ENCODE peak calls at places on chromosomes 7 and 10, in four cellular contexts. Y is mucosa of gallbladder; H is Peyer's patch; U is activated CD4-positive, alpha-beta T cell treated with anti-CD3 and anti-CD28 coated beads for 36 hours. S is an unnamed sample.

GRCh38 chr10:78346721-78347120 is 313.1 kb downstream of the RPS24 start:
- DNase-seq in Y (no peak), U (no peak), H (no peak), S (no peak)

GRCh38 chr10:132272061-132272766 is 35.5 kb downstream of the STK32C start:
- DNase-seq in H (no peak), Y (peak; percentile 71), U (no peak), S (no peak)

GRCh38 chr10:88259381-88259780 is 323.7 kb downstream of the RNLS start:
- DNase-seq in H (no peak), U (no peak), Y (no peak), S (no peak)

GRCh38 chr10:17075510-17075909 is 54.1 kb downstream of the CUBN start:
- DNase-seq in U (no peak), H (no peak), Y (no peak), S (no peak)

GRCh38 chr10:34031410-34031809 is 696.9 kb upstream of the NRP1 start:
- DNase-seq in H (peak; percentile 55), U (no peak), Y (peak; percentile 12), S (no peak)

GRCh38 chr7:24978837-24979469 is 1.0 kb downstream of the OSBPL3 start:
- DNase-seq in Y (no peak), U (peak; percentile 31), H (peak; percentile 58), S (no peak)

GRCh38 chr7:32204361-32205018 is 134.3 kb upstream of the PDE1C start:
- DNase-seq in Y (peak; percentile 57), U (peak; percentile 34), H (peak; percentile 62), S (no peak)

GRCh38 chr10:72108811-72109618 is 20.7 kb upstream of the SPOCK2 start:
- DNase-seq in U (no peak), H (peak; percentile 63), Y (no peak), S (no peak)

GRCh38 chr7:73822319-73823173 is 8.2 kb upstream of the CLDN4 start:
- DNase-seq in U (no peak), H (peak; percentile 94), Y (peak; percentile 68), S (no peak)

GRCh38 chr10:71237843-71238623 is 25.7 kb downstream of the UNC5B start:
- DNase-seq in H (no peak), Y (no peak), U (no peak), S (no peak)

GRCh38 chr7:139299296-139299695 is 41.8 kb upstream of the FMC1 start:
- DNase-seq in U (no peak), Y (no peak), H (no peak), S (no peak)

GRCh38 chr7:106062006-106062405 is 50.1 kb downstream of the SYPL1 start:
- DNase-seq in H (no peak), U (no peak), Y (no peak), S (no peak)

GRCh38 chr10:51422311-51423120 is 276.9 kb downstream of the CSTF2T start:
- DNase-seq in H (peak; percentile 80), Y (peak; percentile 57), U (peak; percentile 59), S (no peak)

GRCh38 chr10:119502214-119502613 is 40.3 kb downstream of the RGS10 start:
- DNase-seq in Y (no peak), U (peak; percentile 87), H (peak; percentile 87), S (peak; percentile 72)

GRCh38 chr7:159096736-159097581 is 47.7 kb downstream of the VIPR2 start:
- DNase-seq in H (peak; percentile 41), Y (no peak), U (no peak), S (peak; percentile 8)

GRCh38 chr10:79381804-79382221 is 34.5 kb downstream of the PPIF start:
- DNase-seq in U (no peak), Y (peak; percentile 59), H (peak; percentile 69), S (peak; percentile 27)

S was measured in activated CD4-positive, CD25-positive, alpha-beta regulatory T cell treated with anti-CD3 and anti-CD28 coated beads, Interleukin-2, amount 50 U/mL, for 72 hours.